ENCODE peak calls at places on chromosome 14, in nine cellular contexts. Y is COR-L47; A is cerebellar cortex; J is iPS-NIHi11; G is CD8-positive, alpha-beta memory T cell; Q is activated CD8-positive, alpha-beta memory T cell treated with anti-CD3 and anti-CD28 coated beads for 24 hours; T is upper lobe of right lung; E is GM20000; S is NCI-H226. I is an unnamed sample.
A peak's percentile ranks its signal among the peaks of the same experiment; 100 is the strongest.

GRCh38 chr14:25048170-25049126 is 1.5 kb downstream of the STXBP6 start:
- DNase-seq in A (no peak), Q (no peak), E (no peak), Y (no peak), J (peak; percentile 19), T (no peak), G (no peak), S (peak; percentile 82), I (no peak)

GRCh38 chr14:91349481-91350074 is 68.0 kb downstream of the CCDC88C start:
- DNase-seq in Y (no peak), A (no peak), T (no peak), E (peak; percentile 79), J (no peak), Q (peak; percentile 82), G (peak; percentile 53), S (no peak), I (peak; percentile 78)

GRCh38 chr14:104530651-104531050 is 48.9 kb upstream of the C14orf180 start:
- DNase-seq in T (no peak), Y (no peak), J (peak; percentile 4), E (no peak), Q (no peak), G (no peak), A (no peak), S (no peak), I (no peak)

GRCh38 chr14:103949386-103949785 is 7.1 kb upstream of the RD3L start:
- DNase-seq in A (no peak), E (no peak), Y (no peak), Q (no peak), T (no peak), S (no peak), J (no peak), G (no peak), I (no peak)

GRCh38 chr14:101962503-101962874 is 1.9 kb upstream of the DYNC1H1 start:
- DNase-seq in G (no peak), T (peak; percentile 80), Y (peak; percentile 93), S (no peak), A (no peak), J (no peak), Q (no peak), E (no peak), I (no peak)

GRCh38 chr14:23068792-23069412 is 11.6 kb upstream of the CDH24 start:
- DNase-seq in Q (peak; percentile 82), S (peak; percentile 69), G (peak; percentile 49), T (no peak), J (peak; percentile 85), A (peak; percentile 96), Y (no peak), E (peak; percentile 91), I (peak; percentile 81)

GRCh38 chr14:100144996-100145646 is 14.3 kb downstream of the DEGS2 start:
- DNase-seq in Q (no peak), T (no peak), G (no peak), E (no peak), A (no peak), Y (no peak), S (no peak), J (no peak), I (no peak)

GRCh38 chr14:24079521-24080141 is 8.3 kb downstream of the CPNE6 start:
- DNase-seq in T (no peak), Y (peak; percentile 26), Q (no peak), G (no peak), E (no peak), A (peak; percentile 93), S (no peak), J (peak; percentile 53), I (no peak)

GRCh38 chr14:69708586-69709169 is 58.3 kb upstream of the SRSF5 start:
- DNase-seq in E (no peak), A (no peak), T (no peak), S (no peak), J (no peak), Y (no peak), G (no peak), Q (no peak), I (peak; percentile 58)